ENCODE peak calls at places on chromosomes 5 and 9, in five cellular contexts. P is GM12878, H is K562, A is WTC11, M is HepG2. Z is an unnamed sample.
A peak's percentile ranks its signal among the peaks of the same experiment; 100 is the strongest.

GRCh38 chr5:77208507-77209163 is 1.8 kb upstream of the PDE8B start:
- DNase-seq in M (no peak), A (no peak), P (no peak), H (no peak), Z (no peak)

GRCh38 chr9:23850242-23851023 is 24.4 kb upstream of the ELAVL2 start:
- DNase-seq in P (no peak), M (no peak), A (peak; percentile 56), H (no peak), Z (no peak)

GRCh38 chr9:88559661-88560060 is 24.7 kb downstream of the NXNL2 start:
- DNase-seq in P (no peak), A (no peak), M (no peak), H (no peak), Z (peak; percentile 11)

GRCh38 chr5:179797741-179798140 is 4.0 kb downstream of the LTC4S start:
- DNase-seq in P (no peak), H (no peak), A (no peak), M (no peak), Z (no peak)

GRCh38 chr5:81202652-81203051 is 30.5 kb upstream of the CKMT2 start:
- DNase-seq in M (no peak), P (no peak), H (no peak), A (no peak), Z (no peak)

GRCh38 chr5:98121036-98121936 is 652.2 kb upstream of the RGMB start:
- DNase-seq in P (no peak), A (peak; percentile 60), H (no peak), M (peak; percentile 4), Z (no peak)

GRCh38 chr5:154630410-154630809 is 124.8 kb upstream of the LARP1 start:
- DNase-seq in P (no peak), M (no peak), H (no peak), A (no peak), Z (no peak)

GRCh38 chr5:178449163-178450060 is 140.8 kb downstream of the COL23A1 start:
- DNase-seq in H (peak; percentile 94), P (no peak), M (no peak), A (no peak), Z (no peak)

GRCh38 chr5:173828952-173829351 is 59.2 kb upstream of the CPEB4 start:
- DNase-seq in M (no peak), A (no peak), H (no peak), P (no peak), Z (no peak)

GRCh38 chr5:123720955-123721354 is 209.0 kb downstream of the CSNK1G3 start:
- DNase-seq in H (no peak), P (no peak), A (no peak), M (no peak), Z (no peak)

GRCh38 chr9:70525553-70525952 is 111.1 kb upstream of the KLF9 start:
- DNase-seq in H (no peak), A (no peak), M (no peak), P (no peak), Z (no peak)

GRCh38 chr9:80707120-80707519 is 982.2 kb downstream of the TLE1 start:
- DNase-seq in H (no peak), P (no peak), M (no peak), A (no peak), Z (no peak)

GRCh38 chr9:68739631-68740174 is 34.7 kb downstream of the PIP5K1B start:
- DNase-seq in M (peak; percentile 94), H (no peak), P (no peak), A (no peak), Z (no peak)

GRCh38 chr9:104950838-104951237 is 22.9 kb upstream of the ABCA1 start:
- DNase-seq in A (no peak), P (no peak), H (no peak), M (no peak), Z (no peak)

GRCh38 chr5:16531063-16531667 is 65.6 kb upstream of the ZNF622 start:
- DNase-seq in M (no peak), A (no peak), P (no peak), H (no peak), Z (no peak)

GRCh38 chr5:17000296-17000939 is 64.3 kb upstream of the MYO10 start:
- DNase-seq in P (no peak), A (no peak), M (no peak), H (no peak), Z (peak; percentile 64)

GRCh38 chr5:159515909-159516415 is 185.7 kb upstream of the IL12B start:
- DNase-seq in A (peak; percentile 81), P (peak; percentile 26), H (peak; percentile 75), M (peak; percentile 17), Z (peak; percentile 67)

GRCh38 chr9:6214903-6215302 is 704 bp upstream of the IL33 start:
- DNase-seq in M (no peak), H (no peak), A (no peak), P (no peak), Z (no peak)

GRCh38 chr5:27652505-27652904 is 614.1 kb upstream of the CDH9 start:
- DNase-seq in M (peak; percentile 17), P (no peak), H (no peak), A (no peak), Z (peak; percentile 11)

GRCh38 chr9:125332527-125332926 is 70.9 kb downstream of the GAPVD1 start:
- DNase-seq in A (no peak), H (no peak), M (no peak), P (peak; percentile 68), Z (no peak)

GRCh38 chr5:40781843-40782409 is 16.2 kb downstream of the PRKAA1 start:
- DNase-seq in A (no peak), P (no peak), H (no peak), M (no peak), Z (no peak)

GRCh38 chr5:58107704-58108103 is 352.2 kb downstream of the PLK2 start:
- DNase-seq in A (no peak), H (no peak), M (no peak), P (no peak), Z (no peak)

GRCh38 chr5:68287976-68288755 is 72.6 kb downstream of the PIK3R1 start:
- DNase-seq in A (peak; percentile 65), P (peak; percentile 77), M (peak; percentile 88), H (peak; percentile 20), Z (peak; percentile 34)

GRCh38 chr5:104171958-104172357 is 609.4 kb upstream of the NUDT12 start:
- DNase-seq in A (no peak), P (no peak), M (no peak), H (no peak), Z (no peak)

GRCh38 chr5:85921590-85921989 is 696.2 kb upstream of the COX7C start:
- DNase-seq in M (no peak), A (no peak), H (no peak), P (no peak), Z (no peak)

GRCh38 chr5:137858223-137858916 is 9.3 kb upstream of the MYOT start:
- DNase-seq in H (no peak), P (peak; percentile 58), A (no peak), M (no peak), Z (no peak)

GRCh38 chr5:116409591-116410296 is 164.9 kb downstream of the SEMA6A start:
- DNase-seq in A (no peak), M (no peak), P (no peak), H (no peak), Z (no peak)

GRCh38 chr5:155530046-155530445 is 516.5 kb downstream of the KIF4B start:
- DNase-seq in P (no peak), A (no peak), H (no peak), M (no peak), Z (no peak)

GRCh38 chr9:136545966-136546696 is at the start of gene NOTCH1:
- DNase-seq in P (peak; percentile 80), A (peak; percentile 82), H (peak; percentile 94), M (peak; percentile 30), Z (peak; percentile 95)

GRCh38 chr9:136544549-136545064 is 1.2 kb downstream of the NOTCH1 start:
- DNase-seq in A (no peak), P (no peak), M (no peak), H (peak; percentile 70), Z (no peak)

GRCh38 chr9:136547508-136548215 is 1.8 kb upstream of the NOTCH1 start:
- DNase-seq in H (no peak), A (no peak), P (no peak), M (no peak), Z (no peak)

GRCh38 chr9:136545065-136545965 is 533 bp downstream of the NOTCH1 start:
- DNase-seq in A (no peak), H (peak; percentile 51), M (no peak), P (no peak), Z (no peak)

GRCh38 chr9:136546697-136547481 is 1.0 kb upstream of the NOTCH1 start:
- DNase-seq in A (no peak), M (no peak), P (no peak), H (no peak), Z (peak; percentile 57)
- TF ChIP-seq ESRRA in A (no peak), M (no peak), P (no peak), H (no peak), Z (no peak)

GRCh38 chr9:120438111-120438510 is 141.9 kb downstream of the CDK5RAP2 start:
- DNase-seq in P (no peak), M (no peak), H (no peak), A (no peak), Z (no peak)
- TF ChIP-seq ESRRA in P (no peak), M (no peak), H (no peak), A (no peak), Z (no peak)

GRCh38 chr5:131285637-131286399 is 22.0 kb downstream of the CDC42SE2 start:
- DNase-seq in A (no peak), P (no peak), M (no peak), H (no peak), Z (no peak)
- TF ChIP-seq ESRRA in A (no peak), P (no peak), M (no peak), H (no peak), Z (no peak)

GRCh38 chr9:83962165-83962564 is 17.9 kb downstream of the HNRNPK start:
- DNase-seq in P (no peak), A (no peak), H (no peak), M (no peak), Z (no peak)

GRCh38 chr9:83964973-83965349 is 15.1 kb downstream of the HNRNPK start:
- DNase-seq in A (no peak), P (no peak), H (no peak), M (no peak), Z (no peak)

GRCh38 chr9:83957029-83957513 is 22.9 kb downstream of the HNRNPK start:
- DNase-seq in P (no peak), M (no peak), A (no peak), H (no peak), Z (no peak)

GRCh38 chr9:83959061-83959460 is 21.0 kb downstream of the HNRNPK start:
- DNase-seq in H (no peak), A (no peak), P (no peak), M (peak; percentile 69), Z (peak; percentile 50)

DNA sequence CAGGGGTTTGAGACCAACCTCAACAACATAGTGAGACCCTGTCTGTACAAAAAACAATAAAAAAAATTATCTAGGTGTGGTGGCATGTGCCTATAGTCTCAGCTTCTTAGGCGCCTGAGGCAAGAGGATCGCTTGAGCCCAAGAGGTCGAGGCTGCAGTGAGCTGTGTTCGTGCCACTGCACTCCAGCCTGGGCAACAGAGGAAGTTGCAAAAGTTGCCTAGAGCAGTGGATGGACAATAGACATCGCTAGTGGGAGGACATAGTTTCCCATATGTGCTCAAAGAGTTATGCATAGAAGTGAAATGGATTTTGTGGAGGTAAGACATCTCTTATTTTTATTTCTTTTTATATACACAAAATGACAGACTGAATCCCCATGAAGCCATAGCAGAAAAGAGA is 19.0 kb downstream of the HNRNPK start:
- DNase-seq in P (no peak), H (no peak), A (no peak), M (no peak), Z (no peak)
- TF ChIP-seq ESRRA in P (no peak), H (no peak), A (no peak), M (no peak), Z (no peak)